ENCODE peak calls at places on chromosomes 12 and 14, in four cellular contexts. Z, Y, T and O are unnamed samples.

GRCh38 chr12:44616385-44616784 is 259.7 kb downstream of the NELL2 start:
- DNase-seq in Y (no peak), T (no peak), Z (no peak), O (no peak)

GRCh38 chr12:5898874-5899273 is 46.2 kb downstream of the ANO2 start:
- DNase-seq in Z (no peak), Y (no peak), T (no peak), O (no peak)

GRCh38 chr12:62933220-62933870 is 1.6 kb downstream of the PPM1H start:
- DNase-seq in T (peak; percentile 22), Z (no peak), Y (no peak), O (no peak)

GRCh38 chr14:104544362-104544761 is 35.2 kb upstream of the C14orf180 start:
- DNase-seq in Y (no peak), Z (no peak), T (no peak), O (no peak)

GRCh38 chr14:55968741-55969140 is 149.5 kb upstream of the PELI2 start:
- DNase-seq in Z (no peak), Y (no peak), T (no peak), O (no peak)

GRCh38 chr14:66485910-66486421 is at the start of gene CCDC196:
- DNase-seq in Y (no peak), T (no peak), Z (no peak), O (no peak)

GRCh38 chr14:29851397-29851796 is 76.2 kb downstream of the PRKD1 start:
- DNase-seq in Z (no peak), T (no peak), Y (no peak), O (no peak)

GRCh38 chr12:52691076-52691764 is 11.0 kb upstream of the KRT1 start:
- DNase-seq in Y (no peak), T (peak; percentile 27), Z (peak; percentile 21), O (no peak)

GRCh38 chr12:116551952-116552749 is 7.0 kb upstream of the MAP1LC3B2 start:
- DNase-seq in Z (no peak), T (no peak), Y (no peak), O (no peak)

GRCh38 chr14:55927059-55927458 is 191.2 kb upstream of the PELI2 start:
- DNase-seq in T (peak; percentile 23), Z (no peak), Y (no peak), O (no peak)

GRCh38 chr12:94525951-94526350 is 66.3 kb upstream of the CEP83 start:
- DNase-seq in T (no peak), Y (no peak), Z (no peak), O (no peak)

GRCh38 chr12:64819816-64820402 is 4.5 kb upstream of the TBC1D30 start:
- DNase-seq in Y (no peak), Z (no peak), T (no peak), O (no peak)

GRCh38 chr12:6824962-6825381 is 3.2 kb upstream of the P3H3 start:
- DNase-seq in Y (no peak), Z (no peak), T (no peak), O (no peak)

GRCh38 chr12:115870021-115870420 is 407.5 kb downstream of the MED13L start:
- DNase-seq in Z (peak; percentile 37), T (no peak), Y (no peak), O (no peak)

GRCh38 chr12:123860369-123860768 is 98.3 kb downstream of the DNAH10 start:
- DNase-seq in T (no peak), Z (no peak), Y (no peak), O (no peak)

GRCh38 chr14:26775765-26776577 is 178.1 kb upstream of the NOVA1 start:
- DNase-seq in Z (no peak), Y (no peak), T (no peak), O (no peak)

GRCh38 chr14:106619618-106620017 is 1093.2 kb downstream of the TMEM121 start:
- DNase-seq in Z (no peak), Y (no peak), T (no peak), O (no peak)

GRCh38 chr12:117872521-117873169 is 96.1 kb downstream of the KSR2 start:
- DNase-seq in T (no peak), Z (no peak), Y (no peak), O (no peak)

GRCh38 chr12:51368640-51369517 is 22.3 kb downstream of the GALNT6 start:
- DNase-seq in T (peak; percentile 83), Z (peak; percentile 26), Y (no peak), O (peak; percentile 82)

GRCh38 chr14:51219473-51220448 is 20.3 kb upstream of the TMX1 start:
- DNase-seq in T (no peak), Y (no peak), Z (no peak), O (no peak)

GRCh38 chr14:35261774-35262173 is 30.4 kb upstream of the PSMA6 start:
- DNase-seq in Z (no peak), T (no peak), Y (no peak), O (no peak)

GRCh38 chr14:23929131-23929530 is 24.4 kb upstream of the DHRS4 start:
- DNase-seq in T (no peak), Z (no peak), Y (no peak), O (no peak)

GRCh38 chr12:80551897-80552296 is 107.9 kb downstream of the PTPRQ start:
- DNase-seq in Z (no peak), Y (peak; percentile 87), T (no peak), O (no peak)

GRCh38 chr14:19800282-19801117 is 3.1 kb upstream of the OR4N2 start:
- DNase-seq in Y (no peak), T (no peak), Z (no peak), O (no peak)

GRCh38 chr14:19801118-19801464 is 2.5 kb upstream of the OR4N2 start:
- DNase-seq in Z (no peak), T (no peak), Y (no peak), O (no peak)

GRCh38 chr14:19799880-19800279 is 3.7 kb upstream of the OR4N2 start:
- DNase-seq in Z (no peak), T (no peak), Y (no peak), O (peak; percentile 54)
- H3K4me3 ChIP-seq in Z (no peak overlapping the region), T (no peak overlapping the region), Y (no peak overlapping the region), O (no peak overlapping the region)

GRCh38 chr14:79862045-79862444 is 349.3 kb downstream of the DIO2 start:
- DNase-seq in T (no peak), Z (no peak), Y (no peak), O (peak; percentile 56)

GRCh38 chr14:79856357-79856756 is 354.9 kb downstream of the DIO2 start:
- DNase-seq in T (no peak), Y (peak; percentile 20), Z (no peak), O (no peak)

GRCh38 chr14:79855789-79856188 is 355.5 kb downstream of the DIO2 start:
- DNase-seq in T (no peak), Y (no peak), Z (no peak), O (no peak)

GRCh38 chr14:79861111-79861510 is 350.2 kb downstream of the DIO2 start:
- DNase-seq in Z (no peak), T (no peak), Y (no peak), O (no peak)
- TF ChIP-seq CTCF in Z (no peak), T (no peak), Y (no peak), O (no peak)

GRCh38 chr12:122226366-122227222 is 742 bp upstream of the DIABLO start:
- DNase-seq in T (no peak), Z (no peak), Y (no peak), O (no peak)
- H3K4me3 ChIP-seq in T (peak overlapping the region; percentile 30), Z (peak overlapping the region; percentile 96), Y (peak overlapping the region; percentile 6), O (peak overlapping the region; percentile 19)

DNA sequence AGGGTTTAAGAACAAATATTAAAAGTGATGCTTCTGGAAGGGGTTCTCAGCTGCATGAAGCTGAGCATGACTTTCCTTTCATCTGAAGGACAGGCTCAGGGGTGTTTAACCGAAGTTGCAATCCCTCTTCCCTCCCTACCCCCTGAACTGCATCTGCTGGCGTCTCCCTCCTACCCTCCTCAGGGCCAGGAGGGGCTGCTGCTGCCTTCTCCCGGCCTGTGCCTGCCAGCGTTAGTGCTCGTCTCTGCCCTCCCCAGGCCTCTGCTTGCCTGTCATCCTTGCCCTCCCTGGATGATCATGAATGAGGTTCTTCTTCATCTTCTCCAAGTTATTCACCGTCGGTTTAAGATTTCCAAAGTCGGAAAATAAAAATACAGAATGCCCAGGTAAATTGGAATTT is 12.2 kb downstream of the SMOC1 start:
- DNase-seq in Y (no peak), T (no peak), Z (no peak), O (no peak)
- TF ChIP-seq CTCF in Y (no peak), T (no peak), Z (no peak), O (no peak)

GRCh38 chr12:4312251-4312650 is 8.8 kb upstream of the TIGAR start:
- DNase-seq in T (no peak), Z (no peak), Y (no peak), O (no peak)

GRCh38 chr12:4303750-4304149 is 17.3 kb upstream of the TIGAR start:
- DNase-seq in Z (no peak), Y (no peak), T (no peak), O (no peak)

GRCh38 chr12:4302881-4303280 is 18.1 kb upstream of the TIGAR start:
- DNase-seq in Z (no peak), T (no peak), Y (no peak), O (no peak)

GRCh38 chr12:4308334-4308960 is 12.6 kb upstream of the TIGAR start:
- DNase-seq in Y (no peak), T (no peak), Z (no peak), O (no peak)

DNA sequence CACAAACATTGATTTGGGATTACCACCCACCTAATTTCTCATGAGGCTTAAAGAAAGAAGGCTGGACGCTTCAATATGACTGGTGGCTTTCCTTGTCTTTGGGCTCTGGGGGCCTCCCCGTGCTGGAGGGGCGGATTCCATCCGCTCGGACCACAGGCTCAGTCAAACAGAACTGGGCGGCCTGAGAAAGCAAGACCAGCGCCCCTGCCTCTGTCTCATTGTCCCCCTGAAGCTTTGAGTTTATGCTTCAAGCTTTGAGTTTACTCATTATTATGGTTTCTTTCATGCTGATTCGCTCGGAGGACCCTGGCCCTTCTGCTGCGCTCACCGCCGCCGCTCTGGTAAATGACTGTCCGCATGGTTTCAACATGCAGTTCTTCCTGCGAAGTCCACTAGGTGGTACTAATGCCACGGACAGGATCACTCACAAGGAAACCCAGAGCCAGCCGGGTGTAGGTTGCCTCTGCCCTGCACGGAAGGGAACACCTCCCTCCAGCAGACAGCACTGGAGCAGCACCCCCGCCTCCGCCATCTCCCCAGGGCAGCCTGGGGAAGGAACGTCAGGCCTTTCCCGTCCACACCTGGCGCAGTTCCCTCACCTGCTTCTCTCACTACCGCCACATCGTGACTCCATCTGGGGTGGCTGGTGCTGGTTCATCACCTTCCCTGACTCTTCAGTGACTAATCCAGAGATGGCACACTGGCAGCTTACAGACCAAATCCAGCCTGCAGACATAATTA is 13.2 kb upstream of the TIGAR start:
- DNase-seq in T (peak; percentile 80), Z (peak; percentile 56), Y (peak; percentile 52), O (peak; percentile 72)
- H3K4me3 ChIP-seq in T (no peak overlapping the region), Z (peak overlapping the region; percentile 48), Y (no peak overlapping the region), O (no peak overlapping the region)

GRCh38 chr12:100827901-100828520 is 33.4 kb downstream of the ANO4 start:
- DNase-seq in Y (peak; percentile 14), Z (no peak), T (no peak), O (no peak)
- TF ChIP-seq CTCF in Y (peak; percentile 83), Z (no peak), T (peak; percentile 63), O (peak; percentile 47)

DNA sequence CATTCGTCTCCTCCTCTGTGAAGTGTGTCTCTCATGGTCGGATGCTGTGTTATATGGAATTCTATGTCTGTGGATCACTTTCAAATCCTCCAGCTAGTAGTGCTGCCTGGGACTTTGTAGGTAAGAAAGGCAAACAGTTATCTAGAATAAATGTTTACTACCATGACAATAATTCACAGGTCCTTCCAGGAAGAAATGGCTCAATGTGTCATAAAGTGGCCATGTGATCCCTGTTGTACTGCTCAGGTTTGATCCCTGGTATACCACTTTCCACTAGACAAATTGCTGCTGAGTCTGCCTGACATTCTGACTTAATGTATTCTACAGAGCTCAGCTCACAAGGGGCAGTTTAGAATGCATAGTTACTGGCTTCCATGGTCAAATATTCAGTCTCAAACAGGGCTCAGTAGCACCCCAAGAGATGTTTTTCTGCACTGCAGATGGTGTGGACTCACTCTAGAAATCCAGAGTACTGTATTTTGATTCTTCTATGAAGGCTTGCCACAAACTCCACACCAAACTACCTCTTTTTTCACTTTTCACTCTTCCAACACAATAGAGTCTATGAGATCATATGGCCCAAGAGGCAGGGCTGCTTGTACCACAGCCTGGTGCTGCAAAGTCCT is 21.8 kb downstream of the TSHR start:
- DNase-seq in Y (no peak), Z (no peak), T (no peak), O (no peak)
- H3K4me3 ChIP-seq in Y (no peak overlapping the region), Z (no peak overlapping the region), T (no peak overlapping the region), O (no peak overlapping the region)